ENCODE peak calls at places on chromosomes 2 and 18, in seven cellular contexts. One of them, this sample, is unnamed.

GRCh38 chr2:239278361-239278760 is 122.5 kb downstream of the HDAC4 start:
- DNase-seq in HFF-Myc: no peak
- DNase-seq in fibroblast of lung: no peak
- DNase-seq in T-helper 9 cell: no peak
- DNase-seq in stimulated activated CD4-positive, alpha-beta T cell treated with anti-CD3 and anti-CD28 coated beads, Interleukin-15, amount 100 ng/mL, for 24 hours: no peak
- DNase-seq in naive B cell: no peak
- DNase-seq in GM23248: no peak
- DNase-seq in this sample: no peak

GRCh38 chr2:237279012-237279768 is 134.8 kb downstream of the COL6A3 start:
- DNase-seq in stimulated activated CD4-positive, alpha-beta T cell treated with anti-CD3 and anti-CD28 coated beads, Interleukin-15, amount 100 ng/mL, for 24 hours: no peak
- DNase-seq in T-helper 9 cell: no peak
- DNase-seq in fibroblast of lung: peak; percentile 46
- DNase-seq in GM23248: peak; percentile 13
- DNase-seq in HFF-Myc: no peak
- DNase-seq in naive B cell: no peak
- DNase-seq in this sample: no peak

GRCh38 chr2:17899871-17900270 is 21.4 kb downstream of the KCNS3 start:
- DNase-seq in fibroblast of lung: no peak
- DNase-seq in stimulated activated CD4-positive, alpha-beta T cell treated with anti-CD3 and anti-CD28 coated beads, Interleukin-15, amount 100 ng/mL, for 24 hours: no peak
- DNase-seq in naive B cell: no peak
- DNase-seq in T-helper 9 cell: no peak
- DNase-seq in GM23248: no peak
- DNase-seq in HFF-Myc: no peak
- DNase-seq in this sample: no peak

GRCh38 chr18:8609711-8610441 is 639 bp downstream of the RAB12 start:
- DNase-seq in GM23248: peak; percentile 63
- DNase-seq in naive B cell: no peak
- DNase-seq in HFF-Myc: no peak
- DNase-seq in stimulated activated CD4-positive, alpha-beta T cell treated with anti-CD3 and anti-CD28 coated beads, Interleukin-15, amount 100 ng/mL, for 24 hours: peak; percentile 32
- DNase-seq in T-helper 9 cell: no peak
- DNase-seq in fibroblast of lung: no peak
- DNase-seq in this sample: no peak

GRCh38 chr2:27316655-27317412 is 6.1 kb downstream of the MPV17 start:
- DNase-seq in HFF-Myc: no peak
- DNase-seq in T-helper 9 cell: no peak
- DNase-seq in naive B cell: no peak
- DNase-seq in GM23248: no peak
- DNase-seq in fibroblast of lung: no peak
- DNase-seq in stimulated activated CD4-positive, alpha-beta T cell treated with anti-CD3 and anti-CD28 coated beads, Interleukin-15, amount 100 ng/mL, for 24 hours: no peak
- DNase-seq in this sample: no peak

GRCh38 chr2:156215656-156216055 is 116.9 kb downstream of the NR4A2 start:
- DNase-seq in GM23248: no peak
- DNase-seq in naive B cell: no peak
- DNase-seq in stimulated activated CD4-positive, alpha-beta T cell treated with anti-CD3 and anti-CD28 coated beads, Interleukin-15, amount 100 ng/mL, for 24 hours: no peak
- DNase-seq in HFF-Myc: no peak
- DNase-seq in fibroblast of lung: no peak
- DNase-seq in T-helper 9 cell: no peak
- DNase-seq in this sample: no peak

GRCh38 chr18:54878057-54878661 is 49.9 kb downstream of the RAB27B start:
- DNase-seq in fibroblast of lung: no peak
- DNase-seq in GM23248: peak; percentile 22
- DNase-seq in HFF-Myc: no peak
- DNase-seq in naive B cell: no peak
- DNase-seq in stimulated activated CD4-positive, alpha-beta T cell treated with anti-CD3 and anti-CD28 coated beads, Interleukin-15, amount 100 ng/mL, for 24 hours: no peak
- DNase-seq in T-helper 9 cell: no peak
- DNase-seq in this sample: no peak

GRCh38 chr2:44766220-44766619 is 175.3 kb upstream of the SIX3 start:
- DNase-seq in GM23248: no peak
- DNase-seq in fibroblast of lung: no peak
- DNase-seq in HFF-Myc: no peak
- DNase-seq in naive B cell: no peak
- DNase-seq in stimulated activated CD4-positive, alpha-beta T cell treated with anti-CD3 and anti-CD28 coated beads, Interleukin-15, amount 100 ng/mL, for 24 hours: no peak
- DNase-seq in T-helper 9 cell: no peak
- DNase-seq in this sample: no peak

GRCh38 chr2:42028571-42029148 is 19.2 kb upstream of the PKDCC start:
- DNase-seq in T-helper 9 cell: no peak
- DNase-seq in fibroblast of lung: no peak
- DNase-seq in stimulated activated CD4-positive, alpha-beta T cell treated with anti-CD3 and anti-CD28 coated beads, Interleukin-15, amount 100 ng/mL, for 24 hours: no peak
- DNase-seq in GM23248: no peak
- DNase-seq in HFF-Myc: no peak
- DNase-seq in naive B cell: no peak
- DNase-seq in this sample: no peak

GRCh38 chr2:197911667-197912066 is 107.3 kb downstream of the PLCL1 start:
- DNase-seq in GM23248: no peak
- DNase-seq in HFF-Myc: no peak
- DNase-seq in fibroblast of lung: no peak
- DNase-seq in stimulated activated CD4-positive, alpha-beta T cell treated with anti-CD3 and anti-CD28 coated beads, Interleukin-15, amount 100 ng/mL, for 24 hours: no peak
- DNase-seq in naive B cell: no peak
- DNase-seq in T-helper 9 cell: no peak
- DNase-seq in this sample: no peak

GRCh38 chr2:191478754-191479679 is 198.9 kb upstream of the NABP1 start:
- DNase-seq in HFF-Myc: no peak
- DNase-seq in stimulated activated CD4-positive, alpha-beta T cell treated with anti-CD3 and anti-CD28 coated beads, Interleukin-15, amount 100 ng/mL, for 24 hours: no peak
- DNase-seq in fibroblast of lung: peak; percentile 57
- DNase-seq in naive B cell: no peak
- DNase-seq in T-helper 9 cell: no peak
- DNase-seq in GM23248: peak; percentile 75
- DNase-seq in this sample: no peak

GRCh38 chr18:32730620-32731021 is 42.2 kb downstream of the KLHL14 start:
- DNase-seq in T-helper 9 cell: no peak
- DNase-seq in HFF-Myc: no peak
- DNase-seq in stimulated activated CD4-positive, alpha-beta T cell treated with anti-CD3 and anti-CD28 coated beads, Interleukin-15, amount 100 ng/mL, for 24 hours: no peak
- DNase-seq in GM23248: peak; percentile 45
- DNase-seq in naive B cell: peak; percentile 56
- DNase-seq in fibroblast of lung: no peak
- DNase-seq in this sample: no peak

GRCh38 chr2:42801388-42801787 is 9.0 kb upstream of the HAAO start:
- DNase-seq in fibroblast of lung: no peak
- DNase-seq in GM23248: peak; percentile 29
- DNase-seq in T-helper 9 cell: no peak
- DNase-seq in naive B cell: no peak
- DNase-seq in stimulated activated CD4-positive, alpha-beta T cell treated with anti-CD3 and anti-CD28 coated beads, Interleukin-15, amount 100 ng/mL, for 24 hours: no peak
- DNase-seq in HFF-Myc: no peak
- DNase-seq in this sample: no peak

GRCh38 chr2:234136461-234136860 is 86.0 kb downstream of the SPP2 start:
- DNase-seq in HFF-Myc: no peak
- DNase-seq in GM23248: no peak
- DNase-seq in T-helper 9 cell: no peak
- DNase-seq in stimulated activated CD4-positive, alpha-beta T cell treated with anti-CD3 and anti-CD28 coated beads, Interleukin-15, amount 100 ng/mL, for 24 hours: peak; percentile 22
- DNase-seq in naive B cell: no peak
- DNase-seq in fibroblast of lung: no peak
- DNase-seq in this sample: no peak

GRCh38 chr2:189367343-189367742 is 73.9 kb upstream of the WDR75 start:
- DNase-seq in fibroblast of lung: no peak
- DNase-seq in HFF-Myc: no peak
- DNase-seq in stimulated activated CD4-positive, alpha-beta T cell treated with anti-CD3 and anti-CD28 coated beads, Interleukin-15, amount 100 ng/mL, for 24 hours: no peak
- DNase-seq in naive B cell: no peak
- DNase-seq in GM23248: no peak
- DNase-seq in T-helper 9 cell: no peak
- DNase-seq in this sample: no peak

GRCh38 chr2:19357383-19358241 is 811 bp downstream of the OSR1 start:
- DNase-seq in naive B cell: no peak
- DNase-seq in T-helper 9 cell: no peak
- DNase-seq in HFF-Myc: no peak
- DNase-seq in fibroblast of lung: peak; percentile 69
- DNase-seq in stimulated activated CD4-positive, alpha-beta T cell treated with anti-CD3 and anti-CD28 coated beads, Interleukin-15, amount 100 ng/mL, for 24 hours: no peak
- DNase-seq in GM23248: peak; percentile 68
- DNase-seq in this sample: no peak

GRCh38 chr2:186440506-186440905 is 45.6 kb upstream of the ZC3H15 start:
- DNase-seq in stimulated activated CD4-positive, alpha-beta T cell treated with anti-CD3 and anti-CD28 coated beads, Interleukin-15, amount 100 ng/mL, for 24 hours: no peak
- DNase-seq in HFF-Myc: no peak
- DNase-seq in T-helper 9 cell: no peak
- DNase-seq in fibroblast of lung: no peak
- DNase-seq in naive B cell: no peak
- DNase-seq in GM23248: no peak
- DNase-seq in this sample: no peak

GRCh38 chr2:190267302-190267701 is 52.3 kb downstream of the HIBCH start:
- DNase-seq in T-helper 9 cell: no peak
- DNase-seq in naive B cell: no peak
- DNase-seq in fibroblast of lung: peak; percentile 73
- DNase-seq in stimulated activated CD4-positive, alpha-beta T cell treated with anti-CD3 and anti-CD28 coated beads, Interleukin-15, amount 100 ng/mL, for 24 hours: no peak
- DNase-seq in GM23248: peak; percentile 81
- DNase-seq in HFF-Myc: no peak
- DNase-seq in this sample: no peak

GRCh38 chr2:96815326-96816126 is 542 bp upstream of the CNNM3 start:
- DNase-seq in HFF-Myc: no peak
- DNase-seq in GM23248: peak; percentile 75
- DNase-seq in naive B cell: no peak
- DNase-seq in fibroblast of lung: peak; percentile 57
- DNase-seq in T-helper 9 cell: no peak
- DNase-seq in stimulated activated CD4-positive, alpha-beta T cell treated with anti-CD3 and anti-CD28 coated beads, Interleukin-15, amount 100 ng/mL, for 24 hours: peak; percentile 49
- DNase-seq in this sample: peak; percentile 28

GRCh38 chr2:100924520-100925451 is 77.3 kb upstream of the RPL31 start:
- DNase-seq in T-helper 9 cell: no peak
- DNase-seq in GM23248: peak; percentile 88
- DNase-seq in stimulated activated CD4-positive, alpha-beta T cell treated with anti-CD3 and anti-CD28 coated beads, Interleukin-15, amount 100 ng/mL, for 24 hours: peak; percentile 25
- DNase-seq in fibroblast of lung: peak; percentile 71
- DNase-seq in naive B cell: no peak
- DNase-seq in HFF-Myc: no peak
- DNase-seq in this sample: no peak

GRCh38 chr18:22183647-22184161 is 14.3 kb downstream of the GATA6 start:
- DNase-seq in fibroblast of lung: no peak
- DNase-seq in naive B cell: no peak
- DNase-seq in stimulated activated CD4-positive, alpha-beta T cell treated with anti-CD3 and anti-CD28 coated beads, Interleukin-15, amount 100 ng/mL, for 24 hours: no peak
- DNase-seq in GM23248: no peak
- DNase-seq in HFF-Myc: no peak
- DNase-seq in T-helper 9 cell: no peak
- DNase-seq in this sample: no peak

GRCh38 chr2:215958231-215958630 is 55.1 kb downstream of the MREG start:
- DNase-seq in stimulated activated CD4-positive, alpha-beta T cell treated with anti-CD3 and anti-CD28 coated beads, Interleukin-15, amount 100 ng/mL, for 24 hours: no peak
- DNase-seq in naive B cell: no peak
- DNase-seq in T-helper 9 cell: no peak
- DNase-seq in fibroblast of lung: no peak
- DNase-seq in GM23248: peak; percentile 63
- DNase-seq in HFF-Myc: peak; percentile 39
- DNase-seq in this sample: no peak

GRCh38 chr18:68215931-68216330 is 499.0 kb downstream of the TMX3 start:
- DNase-seq in fibroblast of lung: peak; percentile 19
- DNase-seq in naive B cell: no peak
- DNase-seq in stimulated activated CD4-positive, alpha-beta T cell treated with anti-CD3 and anti-CD28 coated beads, Interleukin-15, amount 100 ng/mL, for 24 hours: no peak
- DNase-seq in GM23248: peak; percentile 89
- DNase-seq in T-helper 9 cell: no peak
- DNase-seq in HFF-Myc: no peak
- DNase-seq in this sample: no peak

GRCh38 chr2:52895726-52896340 is 871.8 kb upstream of the CHAC2 start:
- DNase-seq in stimulated activated CD4-positive, alpha-beta T cell treated with anti-CD3 and anti-CD28 coated beads, Interleukin-15, amount 100 ng/mL, for 24 hours: no peak
- DNase-seq in GM23248: no peak
- DNase-seq in fibroblast of lung: no peak
- DNase-seq in T-helper 9 cell: no peak
- DNase-seq in HFF-Myc: no peak
- DNase-seq in naive B cell: no peak
- DNase-seq in this sample: no peak

GRCh38 chr2:157257312-157258252 is at the start of gene GALNT5:
- DNase-seq in GM23248: peak; percentile 86
- DNase-seq in HFF-Myc: peak; percentile 40
- DNase-seq in naive B cell: no peak
- DNase-seq in T-helper 9 cell: no peak
- DNase-seq in fibroblast of lung: peak; percentile 62
- DNase-seq in stimulated activated CD4-positive, alpha-beta T cell treated with anti-CD3 and anti-CD28 coated beads, Interleukin-15, amount 100 ng/mL, for 24 hours: no peak
- DNase-seq in this sample: no peak

GRCh38 chr2:202249521-202249850 is 11.1 kb upstream of the SUMO1 start:
- DNase-seq in fibroblast of lung: no peak
- DNase-seq in T-helper 9 cell: no peak
- DNase-seq in stimulated activated CD4-positive, alpha-beta T cell treated with anti-CD3 and anti-CD28 coated beads, Interleukin-15, amount 100 ng/mL, for 24 hours: no peak
- DNase-seq in naive B cell: no peak
- DNase-seq in GM23248: peak; percentile 4
- DNase-seq in HFF-Myc: no peak
- DNase-seq in this sample: no peak